ENCODE peak calls at places on chromosomes 11 and 22, in ten cellular contexts. C is RPMI8226; T is stimulated activated CD4-positive, alpha-beta T cell treated with anti-CD3 and anti-CD28 coated beads, TNF-alpha, amount 100 ng/mL, for 24 hours; G is IMR-90; F is iris pigment epithelial cell; J is NCI-H774; U is tibial nerve; I is NCI-H345; D is CD14-positive monocyte; W is chondrocyte. M is an unnamed sample.

GRCh38 chr11:16612801-16613400 is 125.5 kb upstream of the C11orf58 start:
- DNase-seq in C (no peak), T (no peak), G (peak), F (no peak), J (no peak), U (no peak), I (peak), D (no peak), W (no peak), M (no peak)

GRCh38 chr11:61113209-61113608 is 10.9 kb downstream of the CD5 start:
- DNase-seq in C (no peak), T (no peak), G (no peak), F (no peak), J (no peak), U (no peak), I (no peak), D (no peak), W (no peak), M (no peak)

GRCh38 chr11:128523616-128524015 is 63.7 kb downstream of the ETS1 start:
- DNase-seq in C (no peak), T (no peak), G (peak), F (no peak), J (no peak), U (no peak), I (no peak), D (no peak), W (no peak), M (no peak)

GRCh38 chr11:623999-624704 is 603 bp downstream of the CDHR5 start:
- DNase-seq in C (no peak), T (no peak), G (no peak), F (no peak), J (no peak), U (no peak), I (no peak), D (peak), W (no peak), M (no peak)

GRCh38 chr11:24286238-24286637 is 210.6 kb upstream of the LUZP2 start:
- DNase-seq in C (no peak), T (no peak), G (no peak), F (peak), J (no peak), U (no peak), I (no peak), D (no peak), W (no peak), M (no peak)

GRCh38 chr11:63802637-63803414 is 10.4 kb upstream of the SPINDOC start:
- DNase-seq in C (no peak), T (no peak), G (peak), F (peak), J (no peak), U (no peak), I (no peak), D (no peak), W (no peak), M (no peak)

GRCh38 chr11:3913921-3914320 is 58.5 kb downstream of the STIM1 start:
- DNase-seq in C (no peak), T (no peak), G (no peak), F (no peak), J (no peak), U (no peak), I (no peak), D (no peak), W (no peak), M (no peak)

GRCh38 chr11:86625544-86625943 is 46.9 kb downstream of the ME3 start:
- DNase-seq in C (no peak), T (no peak), G (no peak), F (no peak), J (no peak), U (no peak), I (no peak), D (no peak), W (no peak), M (no peak)

GRCh38 chr11:67275606-67276409 is 9.5 kb downstream of the GRK2 start:
- DNase-seq in C (no peak), T (no peak), G (no peak), F (no peak), J (no peak), U (no peak), I (no peak), D (peak), W (peak), M (no peak)

GRCh38 chr22:20057596-20058268 is 22.3 kb upstream of the DGCR8 start:
- DNase-seq in C (no peak), T (no peak), G (no peak), F (no peak), J (no peak), U (no peak), I (no peak), D (no peak), W (no peak), M (no peak)

GRCh38 chr11:108093128-108093904 is 28.1 kb upstream of the ACAT1 start:
- DNase-seq in C (no peak), T (no peak), G (peak), F (peak), J (no peak), U (no peak), I (no peak), D (no peak), W (no peak), M (no peak)

GRCh38 chr11:67120456-67120855 is 1.4 kb downstream of the KDM2A start:
- DNase-seq in C (no peak), T (no peak), G (no peak), F (no peak), J (no peak), U (no peak), I (no peak), D (no peak), W (no peak), M (no peak)

GRCh38 chr22:37448521-37449150 is 21.4 kb upstream of the ELFN2 start:
- DNase-seq in C (no peak), T (no peak), G (no peak), F (no peak), J (no peak), U (no peak), I (peak), D (no peak), W (no peak), M (no peak)

GRCh38 chr11:76232026-76232665 is 25.8 kb upstream of the WNT11 start:
- DNase-seq in C (no peak), T (no peak), G (no peak), F (no peak), J (no peak), U (no peak), I (no peak), D (no peak), W (no peak), M (no peak)

GRCh38 chr11:45104790-45105084 is 41.7 kb upstream of the PRDM11 start:
- DNase-seq in C (no peak), T (no peak), G (no peak), F (no peak), J (no peak), U (no peak), I (no peak), D (no peak), W (no peak), M (no peak)

GRCh38 chr22:41094036-41094435 is 1.6 kb downstream of the EP300 start:
- DNase-seq in C (peak), T (no peak), G (peak), F (peak), J (no peak), U (no peak), I (no peak), D (no peak), W (no peak), M (no peak)

GRCh38 chr11:13238879-13239514 is 38.6 kb upstream of the BMAL1 start:
- DNase-seq in C (peak), T (peak), G (peak), F (peak), J (peak), U (no peak), I (no peak), D (no peak), W (no peak), M (peak)

GRCh38 chr11:92894197-92894596 is 75.3 kb upstream of the MTNR1B start:
- DNase-seq in C (no peak), T (no peak), G (no peak), F (no peak), J (no peak), U (no peak), I (no peak), D (no peak), W (no peak), M (no peak)